ENCODE peak calls at places on chromosomes 12 and 14, in nine cellular contexts. Z, R, J, P, Q, A, L, T and F are unnamed samples.

GRCh38 chr12:16228067-16228466 is 49.4 kb downstream of the SLC15A5 start:
- DNase-seq in Z (no peak), R (no peak), J (no peak), P (no peak), Q (no peak), A (no peak), L (no peak), T (no peak), F (no peak)

GRCh38 chr12:5458229-5459050 is 26.5 kb downstream of the NTF3 start:
- DNase-seq in Z (no peak), R (no peak), J (no peak), P (no peak), Q (no peak), A (no peak), L (no peak), T (no peak), F (peak)

GRCh38 chr14:56855891-56856461 is 45.7 kb upstream of the OTX2 start:
- DNase-seq in Z (no peak), R (no peak), J (peak), P (peak), Q (peak), A (no peak), L (peak), T (no peak), F (no peak)

GRCh38 chr14:53670701-53671100 is 285.9 kb downstream of the BMP4 start:
- DNase-seq in Z (peak), R (no peak), J (no peak), P (no peak), Q (no peak), A (no peak), L (no peak), T (no peak), F (peak)

GRCh38 chr14:61076531-61076930 is 95.5 kb downstream of the SLC38A6 start:
- DNase-seq in Z (no peak), R (no peak), J (no peak), P (no peak), Q (no peak), A (no peak), L (no peak), T (no peak), F (no peak)

GRCh38 chr12:62466018-62466595 is 519 bp upstream of the MON2 start:
- DNase-seq in Z (peak), R (peak), J (peak), P (peak), Q (no peak), A (no peak), L (peak), T (no peak), F (no peak)

GRCh38 chr12:51592034-51592705 is 1.1 kb downstream of the SCN8A start:
- DNase-seq in Z (peak), R (no peak), J (peak), P (peak), Q (no peak), A (no peak), L (no peak), T (no peak), F (no peak)

GRCh38 chr12:2813573-2814185 is 1.2 kb downstream of the ITFG2 start:
- DNase-seq in Z (peak), R (peak), J (peak), P (peak), Q (no peak), A (no peak), L (no peak), T (no peak), F (no peak)

GRCh38 chr14:49959822-49960408 is 67.0 kb downstream of the ARF6 start:
- DNase-seq in Z (no peak), R (no peak), J (no peak), P (no peak), Q (no peak), A (no peak), L (no peak), T (no peak), F (no peak)

GRCh38 chr12:67096533-67097318 is 172.4 kb upstream of the CAND1 start:
- DNase-seq in Z (peak), R (no peak), J (no peak), P (peak), Q (no peak), A (no peak), L (no peak), T (no peak), F (peak)

GRCh38 chr12:74285773-74286172 is 251.9 kb upstream of the ATXN7L3B start:
- DNase-seq in Z (peak), R (no peak), J (no peak), P (peak), Q (no peak), A (no peak), L (no peak), T (no peak), F (peak)

GRCh38 chr14:55136868-55137785 is 8.1 kb downstream of the LGALS3 start:
- DNase-seq in Z (no peak), R (no peak), J (no peak), P (no peak), Q (no peak), A (no peak), L (peak), T (no peak), F (no peak)

GRCh38 chr12:19880076-19880475 is 440.8 kb downstream of the AEBP2 start:
- DNase-seq in Z (no peak), R (no peak), J (no peak), P (no peak), Q (no peak), A (no peak), L (no peak), T (no peak), F (no peak)

GRCh38 chr14:20455355-20456300 is 602 bp downstream of the APEX1 start:
- DNase-seq in Z (peak), R (peak), J (peak), P (no peak), Q (no peak), A (no peak), L (peak), T (no peak), F (peak)

GRCh38 chr14:21768116-21768874 is 94.7 kb upstream of the OR4E1 start:
- DNase-seq in Z (peak), R (peak), J (peak), P (peak), Q (no peak), A (no peak), L (no peak), T (no peak), F (no peak)

GRCh38 chr12:104473374-104473983 is 16.7 kb downstream of the CHST11 start:
- DNase-seq in Z (no peak), R (no peak), J (no peak), P (no peak), Q (no peak), A (no peak), L (no peak), T (no peak), F (no peak)

GRCh38 chr12:126384029-126384564 is 1318.9 kb downstream of the AACS start:
- DNase-seq in Z (no peak), R (no peak), J (no peak), P (no peak), Q (no peak), A (no peak), L (no peak), T (no peak), F (no peak)

GRCh38 chr14:63404906-63405305 is 86.2 kb upstream of the GPHB5 start:
- DNase-seq in Z (peak), R (no peak), J (no peak), P (no peak), Q (no peak), A (no peak), L (no peak), T (no peak), F (no peak)

GRCh38 chr14:52312872-52313492 is 1.1 kb upstream of the PTGER2 start:
- DNase-seq in Z (no peak), R (no peak), J (no peak), P (no peak), Q (no peak), A (no peak), L (no peak), T (no peak), F (no peak)

GRCh38 chr12:89949457-89950195 is 241.0 kb upstream of the ATP2B1 start:
- DNase-seq in Z (peak), R (peak), J (peak), P (peak), Q (no peak), A (peak), L (no peak), T (no peak), F (peak)

GRCh38 chr14:96268426-96269358 is 12.7 kb downstream of the BDKRB1 start:
- DNase-seq in Z (peak), R (peak), J (no peak), P (no peak), Q (no peak), A (no peak), L (no peak), T (no peak), F (peak)

GRCh38 chr12:5505751-5506150 is 73.8 kb downstream of the NTF3 start:
- DNase-seq in Z (no peak), R (no peak), J (no peak), P (no peak), Q (no peak), A (no peak), L (no peak), T (no peak), F (no peak)

GRCh38 chr12:120292661-120293531 is at the start of gene RNU4-1:
- DNase-seq in Z (peak), R (peak), J (peak), P (peak), Q (peak), A (peak), L (peak), T (no peak), F (peak)

GRCh38 chr14:49820176-49820575 is 32.4 kb downstream of the NEMF start:
- DNase-seq in Z (no peak), R (no peak), J (no peak), P (no peak), Q (no peak), A (no peak), L (no peak), T (no peak), F (no peak)

GRCh38 chr12:14257734-14258467 is 107.6 kb upstream of the ATF7IP start:
- DNase-seq in Z (peak), R (peak), J (peak), P (peak), Q (peak), A (peak), L (peak), T (peak), F (peak)

GRCh38 chr12:130342442-130342841 is 4.8 kb downstream of the PIWIL1 start:
- DNase-seq in Z (no peak), R (no peak), J (no peak), P (no peak), Q (no peak), A (no peak), L (no peak), T (no peak), F (no peak)

GRCh38 chr14:95045255-95045701 is 112.1 kb downstream of the DICER1 start:
- DNase-seq in Z (no peak), R (no peak), J (no peak), P (no peak), Q (peak), A (no peak), L (peak), T (peak), F (no peak)

GRCh38 chr12:34346372-34347034 is 324.2 kb downstream of the ALG10 start:
- DNase-seq in Z (peak), R (no peak), J (no peak), P (no peak), Q (no peak), A (no peak), L (no peak), T (no peak), F (no peak)

GRCh38 chr12:122150127-122150681 is 23.8 kb downstream of the IL31 start:
- DNase-seq in Z (no peak), R (no peak), J (no peak), P (no peak), Q (no peak), A (no peak), L (no peak), T (no peak), F (no peak)

DNA sequence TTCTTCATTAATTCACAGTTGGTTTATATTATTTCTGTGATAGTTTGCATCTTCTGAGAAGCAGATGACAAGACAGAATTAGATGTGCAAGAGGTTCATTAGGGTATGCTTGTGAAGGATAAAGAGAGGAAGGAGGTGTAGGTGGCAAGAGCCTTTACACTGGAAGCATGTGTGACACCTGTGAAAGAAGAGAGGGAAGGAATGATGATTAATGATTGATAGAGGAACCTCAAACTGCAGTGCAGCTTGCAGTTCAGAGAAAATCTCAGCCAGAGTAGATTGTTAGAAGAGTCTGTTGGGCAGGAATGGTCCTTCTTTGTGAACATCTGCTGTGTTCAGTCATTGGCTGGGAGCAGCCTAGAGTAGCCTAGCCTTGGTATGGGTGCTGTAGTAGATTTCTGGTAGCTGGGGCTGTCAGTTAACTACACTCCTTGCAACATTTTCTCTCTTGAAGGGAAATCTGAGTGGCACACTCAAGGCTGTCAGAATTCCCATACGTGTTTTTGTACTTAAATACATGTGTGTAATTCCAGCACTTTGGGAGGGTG is 9.0 kb downstream of the RCOR1 start:
- DNase-seq in Z (no peak), R (no peak), J (no peak), P (no peak), Q (no peak), A (no peak), L (no peak), T (no peak), F (no peak)
- H3K27ac ChIP-seq in Z (no peak), R (no peak), J (peak), P (no peak), Q (no peak), A (no peak), L (no peak), T (no peak), F (no peak)

GRCh38 chr12:96360550-96360949 is 39.7 kb downstream of the CDK17 start:
- DNase-seq in Z (no peak), R (no peak), J (no peak), P (no peak), Q (no peak), A (no peak), L (no peak), T (no peak), F (no peak)
- H3K27ac ChIP-seq in Z (no peak), R (no peak), J (peak), P (no peak), Q (no peak), A (peak), L (no peak), T (peak), F (no peak)

GRCh38 chr12:12508612-12509011 is 54.1 kb downstream of the DUSP16 start:
- DNase-seq in Z (no peak), R (no peak), J (no peak), P (no peak), Q (no peak), A (no peak), L (no peak), T (no peak), F (no peak)
- H3K27ac ChIP-seq in Z (no peak), R (no peak), J (peak), P (no peak), Q (no peak), A (no peak), L (no peak), T (peak), F (peak)

GRCh38 chr14:92106095-92106937 is at the start of gene ATXN3:
- DNase-seq in Z (peak), R (peak), J (peak), P (peak), Q (peak), A (peak), L (peak), T (peak), F (peak)
- H3K27ac ChIP-seq in Z (peak), R (peak), J (peak), P (peak), Q (peak), A (peak), L (peak), T (peak), F (peak)

DNA sequence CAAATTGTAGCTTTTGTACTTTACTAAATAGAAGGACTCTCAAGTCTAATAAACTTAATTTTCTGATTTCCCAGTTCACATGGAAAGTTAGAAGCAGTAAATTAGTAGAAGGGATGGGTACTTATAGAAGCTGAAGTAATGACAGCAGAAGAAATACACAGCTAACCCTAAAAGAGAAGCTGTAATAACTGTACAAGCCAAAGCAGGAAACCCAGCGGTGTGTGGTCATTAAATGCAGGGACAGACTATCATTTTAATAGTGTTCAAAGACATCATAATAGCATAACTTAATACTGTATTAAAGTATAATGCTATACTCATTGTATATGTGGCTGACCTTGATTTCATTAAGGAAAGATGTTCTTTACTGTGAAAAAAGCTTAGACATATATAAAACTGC is 74.9 kb downstream of the PCNX1 start:
- DNase-seq in Z (no peak), R (no peak), J (no peak), P (no peak), Q (no peak), A (no peak), L (no peak), T (no peak), F (no peak)
- H3K27ac ChIP-seq in Z (peak), R (no peak), J (no peak), P (no peak), Q (no peak), A (no peak), L (peak), T (no peak), F (no peak)